ENCODE peak calls at places on chromosome 4, in seven cellular contexts. G is testis, M is stomach, H is fibroblast of lung, K is right lobe of liver, L is A549, W is left ventricle myocardium inferior. Z is an unnamed sample.
A peak's percentile ranks its signal among the peaks of the same experiment; 100 is the strongest.

GRCh38 chr4:26176621-26177121 is 144.1 kb upstream of the RBPJ start:
- DNase-seq in G (no peak), M (no peak), H (peak; percentile 94), K (no peak), L (no peak), W (no peak), Z (no peak)

GRCh38 chr4:86333236-86333635 is 26.6 kb downstream of the MAPK10 start:
- DNase-seq in G (no peak), M (no peak), H (no peak), K (no peak), L (no peak), W (no peak), Z (no peak)

GRCh38 chr4:57109847-57110634 is at the start of gene IGFBP7:
- DNase-seq in G (peak; percentile 43), M (peak; percentile 58), H (peak; percentile 55), K (peak; percentile 59), L (no peak), W (peak; percentile 74), Z (no peak)

GRCh38 chr4:158146736-158147135 is 26.1 kb downstream of the GASK1B start:
- DNase-seq in G (no peak), M (no peak), H (no peak), K (no peak), L (no peak), W (no peak), Z (no peak)

GRCh38 chr4:153151535-153152452 is 52.4 kb upstream of the TRIM2 start:
- DNase-seq in G (peak; percentile 58), M (peak; percentile 79), H (peak; percentile 67), K (no peak), L (no peak), W (no peak), Z (no peak)

GRCh38 chr4:81460837-81461233 is 10.9 kb downstream of the RASGEF1B start:
- DNase-seq in G (no peak), M (no peak), H (no peak), K (no peak), L (no peak), W (no peak), Z (no peak)

GRCh38 chr4:125985856-125986255 is 671.1 kb downstream of the FAT4 start:
- DNase-seq in G (peak; percentile 20), M (no peak), H (peak; percentile 13), K (no peak), L (no peak), W (no peak), Z (no peak)

GRCh38 chr4:139208404-139208945 is 31.5 kb upstream of the ELF2 start:
- DNase-seq in G (no peak), M (no peak), H (peak; percentile 70), K (no peak), L (no peak), W (no peak), Z (no peak)

GRCh38 chr4:68872442-68873217 is 56.8 kb downstream of the UGT2B10 start:
- DNase-seq in G (no peak), M (no peak), H (no peak), K (no peak), L (no peak), W (no peak), Z (no peak)

GRCh38 chr4:127370495-127371069 is 262.2 kb upstream of the INTU start:
- DNase-seq in G (no peak), M (peak; percentile 75), H (peak; percentile 10), K (no peak), L (no peak), W (peak; percentile 23), Z (no peak)

GRCh38 chr4:107800058-107800457 is 24.7 kb upstream of the SGMS2 start:
- DNase-seq in G (no peak), M (no peak), H (no peak), K (peak; percentile 50), L (no peak), W (no peak), Z (no peak)

GRCh38 chr4:123433573-123433972 is 37.0 kb downstream of the SPRY1 start:
- DNase-seq in G (no peak), M (no peak), H (no peak), K (no peak), L (no peak), W (no peak), Z (no peak)
- TF ChIP-seq CTCF in G (no peak), M (no peak), H (no peak), K (no peak), L (no peak), W (no peak), Z (no peak)

GRCh38 chr4:13535118-13535517 is 9.2 kb downstream of the NKX3-2 start:
- DNase-seq in G (no peak), M (no peak), H (no peak), K (no peak), L (no peak), W (no peak), Z (no peak)

GRCh38 chr4:13537011-13537831 is 7.1 kb downstream of the NKX3-2 start:
- DNase-seq in G (no peak), M (no peak), H (no peak), K (no peak), L (no peak), W (no peak), Z (no peak)

GRCh38 chr4:13534344-13535063 is 9.8 kb downstream of the NKX3-2 start:
- DNase-seq in G (no peak), M (no peak), H (no peak), K (no peak), L (no peak), W (no peak), Z (no peak)

GRCh38 chr4:13536607-13537006 is 7.7 kb downstream of the NKX3-2 start:
- DNase-seq in G (no peak), M (no peak), H (no peak), K (no peak), L (no peak), W (no peak), Z (no peak)

GRCh38 chr4:13535708-13536361 is 8.5 kb downstream of the NKX3-2 start:
- DNase-seq in G (no peak), M (no peak), H (no peak), K (no peak), L (no peak), W (no peak), Z (no peak)
- H3K9me3 ChIP-seq in G (no peaks in the 10 kb centered on the region), M (peaks cover 4% of the 10 kb centered on the region), H (no peaks in the 10 kb centered on the region), K (no peaks in the 10 kb centered on the region), L (no peaks in the 10 kb centered on the region), W (no peaks in the 10 kb centered on the region), Z (no peaks in the 10 kb centered on the region)

DNA sequence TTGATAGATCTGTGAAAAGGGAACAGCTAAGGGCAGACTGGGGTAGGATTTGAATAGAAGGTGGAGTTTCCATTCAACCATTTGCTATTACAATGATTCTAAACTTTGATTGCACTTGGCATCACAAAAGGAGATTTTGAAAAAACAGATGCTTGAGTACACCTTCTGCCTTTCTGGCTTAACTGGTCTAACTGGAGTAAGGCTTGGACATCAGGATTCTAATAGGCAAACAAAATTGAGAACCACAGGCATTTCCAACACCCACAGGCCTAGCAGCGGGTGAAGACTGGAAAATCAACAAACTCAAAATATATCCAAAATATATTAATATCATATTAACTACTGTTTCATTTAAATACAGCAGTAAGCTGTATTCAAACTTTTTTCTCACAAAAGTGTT is 1.9 kb upstream of the VEGFC start:
- DNase-seq in G (no peak), M (no peak), H (no peak), K (no peak), L (no peak), W (no peak), Z (no peak)
- H3K27ac ChIP-seq in G (no peak overlapping the region), M (no peak overlapping the region), H (peak overlapping the region; percentile 78), K (no peak overlapping the region), L (peak overlapping the region; percentile 32), W (no peak overlapping the region), Z (no peak overlapping the region)

GRCh38 chr4:94271248-94271647 is 63.6 kb downstream of the SMARCAD1 start:
- DNase-seq in G (no peak), M (no peak), H (no peak), K (no peak), L (no peak), W (no peak), Z (no peak)
- TF ChIP-seq CTCF in G (no peak), M (no peak), H (no peak), K (no peak), L (no peak), W (no peak), Z (no peak)

GRCh38 chr4:38530486-38530885 is 133.5 kb upstream of the KLF3 start:
- DNase-seq in G (no peak), M (no peak), H (no peak), K (no peak), L (no peak), W (no peak), Z (no peak)

GRCh38 chr4:38533024-38533556 is 130.9 kb upstream of the KLF3 start:
- DNase-seq in G (peak; percentile 23), M (no peak), H (no peak), K (no peak), L (no peak), W (no peak), Z (no peak)

GRCh38 chr4:38531126-38531737 is 132.8 kb upstream of the KLF3 start:
- DNase-seq in G (no peak), M (no peak), H (peak; percentile 22), K (no peak), L (no peak), W (no peak), Z (no peak)

GRCh38 chr4:38526412-38526811 is 137.6 kb upstream of the KLF3 start:
- DNase-seq in G (no peak), M (no peak), H (no peak), K (no peak), L (no peak), W (no peak), Z (no peak)

GRCh38 chr4:38529189-38530115 is 134.5 kb upstream of the KLF3 start:
- DNase-seq in G (no peak), M (peak; percentile 81), H (no peak), K (peak; percentile 56), L (no peak), W (peak; percentile 20), Z (peak; percentile 39)
- H3K9me3 ChIP-seq in G (no peaks in the 10 kb centered on the region), M (no peaks in the 10 kb centered on the region), H (no peaks in the 10 kb centered on the region), K (no peaks in the 10 kb centered on the region), L (no peaks in the 10 kb centered on the region), W (no peaks in the 10 kb centered on the region), Z (no peaks in the 10 kb centered on the region)

DNA sequence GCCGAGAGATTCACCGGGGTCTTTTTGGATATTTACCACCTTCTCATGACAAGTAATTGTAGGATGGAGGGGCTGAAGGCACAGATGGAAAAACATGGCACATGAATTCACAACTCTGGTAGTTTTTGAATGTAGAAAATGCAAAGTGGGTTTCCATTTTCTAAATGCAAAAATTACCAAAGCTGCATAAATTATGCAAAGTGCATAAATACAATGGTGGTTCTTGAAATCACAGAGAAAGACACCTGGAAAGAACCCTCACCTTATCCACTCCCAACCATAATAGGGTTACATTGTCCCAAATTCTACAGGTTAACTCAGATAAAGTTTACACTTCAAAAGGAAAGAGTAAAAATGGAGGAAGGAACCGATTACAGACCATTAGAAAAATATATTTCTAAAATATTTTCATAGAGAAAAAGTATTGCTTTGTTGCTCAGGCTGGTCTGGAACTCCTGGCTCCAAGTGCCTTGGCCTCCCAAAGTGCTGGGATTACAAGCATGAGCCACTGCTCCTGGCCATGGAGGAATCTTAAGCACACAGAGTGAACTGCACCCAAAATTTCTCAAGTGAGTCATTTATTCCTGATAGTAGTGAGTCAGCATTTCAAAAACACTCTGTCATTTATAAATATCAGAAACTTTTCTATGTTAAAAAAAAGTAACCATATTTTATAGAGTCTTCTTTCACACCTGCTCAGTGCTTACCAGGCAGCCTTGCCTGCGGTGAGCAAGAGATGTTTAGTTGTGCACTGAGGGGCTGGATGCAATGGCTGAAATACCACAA is 101.4 kb downstream of the FIP1L1 start:
- DNase-seq in G (no peak), M (no peak), H (peak; percentile 94), K (no peak), L (no peak), W (no peak), Z (no peak)
- H3K27ac ChIP-seq in G (no peak overlapping the region), M (no peak overlapping the region), H (peak overlapping the region; percentile 46), K (no peak overlapping the region), L (no peak overlapping the region), W (no peak overlapping the region), Z (no peak overlapping the region)

Z was measured in CD8-positive, alpha-beta T cell.